ENCODE peak calls at places on chromosome 21, in five cellular contexts. One of them, this sample, is unnamed.

GRCh38 chr21:29190920-29191319 is 60.5 kb downstream of the MAP3K7CL start:
- DNase-seq in mammary epithelial cell: peak
- DNase-seq in tibial nerve: no peak
- DNase-seq in HFF-Myc: no peak
- DNase-seq in astrocyte of the spinal cord: peak
- DNase-seq in this sample: no peak

GRCh38 chr21:28804089-28804670 is 188.5 kb downstream of the LTN1 start:
- DNase-seq in astrocyte of the spinal cord: no peak
- DNase-seq in HFF-Myc: no peak
- DNase-seq in mammary epithelial cell: no peak
- DNase-seq in tibial nerve: no peak
- DNase-seq in this sample: no peak

GRCh38 chr21:25501996-25502665 is 105.2 kb downstream of the MRPL39 start:
- DNase-seq in tibial nerve: no peak
- DNase-seq in astrocyte of the spinal cord: no peak
- DNase-seq in mammary epithelial cell: peak
- DNase-seq in HFF-Myc: no peak
- DNase-seq in this sample: no peak

GRCh38 chr21:31531967-31532366 is 127.5 kb upstream of the SOD1 start:
- DNase-seq in astrocyte of the spinal cord: no peak
- DNase-seq in tibial nerve: no peak
- DNase-seq in mammary epithelial cell: no peak
- DNase-seq in HFF-Myc: no peak
- DNase-seq in this sample: no peak

GRCh38 chr21:19468981-19469715 is 1065.6 kb upstream of the TMPRSS15 start:
- DNase-seq in HFF-Myc: no peak
- DNase-seq in astrocyte of the spinal cord: no peak
- DNase-seq in tibial nerve: no peak
- DNase-seq in mammary epithelial cell: no peak
- DNase-seq in this sample: no peak

GRCh38 chr21:32298148-32298559 is 501 bp upstream of the MRAP start:
- DNase-seq in mammary epithelial cell: no peak
- DNase-seq in tibial nerve: no peak
- DNase-seq in astrocyte of the spinal cord: no peak
- DNase-seq in HFF-Myc: no peak
- DNase-seq in this sample: no peak

GRCh38 chr21:44262338-44263048 is 796 bp upstream of the DNMT3L start:
- DNase-seq in mammary epithelial cell: no peak
- DNase-seq in astrocyte of the spinal cord: no peak
- DNase-seq in HFF-Myc: no peak
- DNase-seq in tibial nerve: no peak
- DNase-seq in this sample: no peak

GRCh38 chr21:24023402-24023801 is 1583.9 kb downstream of the MRPL39 start:
- DNase-seq in mammary epithelial cell: no peak
- DNase-seq in astrocyte of the spinal cord: peak
- DNase-seq in tibial nerve: no peak
- DNase-seq in HFF-Myc: no peak
- DNase-seq in this sample: no peak

GRCh38 chr21:41359289-41359688 is 2.5 kb upstream of the MX2 start:
- DNase-seq in HFF-Myc: no peak
- DNase-seq in tibial nerve: no peak
- DNase-seq in astrocyte of the spinal cord: no peak
- DNase-seq in mammary epithelial cell: no peak
- DNase-seq in this sample: no peak

DNA sequence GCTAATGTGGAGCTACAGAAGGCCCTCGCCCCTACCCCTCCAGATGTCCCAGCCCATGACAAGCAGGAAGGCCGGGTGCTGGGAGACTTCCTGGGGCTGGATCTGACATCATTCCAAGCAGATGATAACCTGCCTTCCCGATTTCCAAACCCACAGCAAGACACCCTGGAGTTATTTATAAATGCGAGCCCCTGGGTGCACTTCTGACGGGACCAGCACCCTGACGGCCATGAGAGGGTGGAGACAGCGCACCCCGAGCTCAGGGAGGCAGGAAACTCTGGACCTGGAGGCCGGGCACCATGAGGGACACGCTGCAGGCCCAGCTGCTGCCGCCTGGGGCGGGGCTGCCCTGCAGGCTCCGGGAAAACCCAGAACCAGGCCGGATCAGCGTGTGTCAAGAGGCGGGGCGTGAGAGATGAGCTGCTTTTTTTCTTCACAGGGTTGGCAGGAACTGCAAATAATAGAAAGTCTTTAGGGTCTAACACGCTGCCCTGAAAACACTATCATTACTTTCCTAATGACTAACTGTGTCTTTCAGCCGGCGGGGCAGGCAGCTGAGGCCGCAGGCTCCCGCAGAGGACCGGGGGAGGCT is 2.5 kb upstream of the PCBP3 start:
- DNase-seq in tibial nerve: no peak
- DNase-seq in mammary epithelial cell: no peak
- DNase-seq in HFF-Myc: no peak
- DNase-seq in astrocyte of the spinal cord: peak
- DNase-seq in this sample: no peak
- TF ChIP-seq CTCF in tibial nerve: no peak
- TF ChIP-seq CTCF in mammary epithelial cell: no peak
- TF ChIP-seq CTCF in HFF-Myc: peak
- TF ChIP-seq CTCF in astrocyte of the spinal cord: peak
- TF ChIP-seq CTCF in this sample: no peak

DNA sequence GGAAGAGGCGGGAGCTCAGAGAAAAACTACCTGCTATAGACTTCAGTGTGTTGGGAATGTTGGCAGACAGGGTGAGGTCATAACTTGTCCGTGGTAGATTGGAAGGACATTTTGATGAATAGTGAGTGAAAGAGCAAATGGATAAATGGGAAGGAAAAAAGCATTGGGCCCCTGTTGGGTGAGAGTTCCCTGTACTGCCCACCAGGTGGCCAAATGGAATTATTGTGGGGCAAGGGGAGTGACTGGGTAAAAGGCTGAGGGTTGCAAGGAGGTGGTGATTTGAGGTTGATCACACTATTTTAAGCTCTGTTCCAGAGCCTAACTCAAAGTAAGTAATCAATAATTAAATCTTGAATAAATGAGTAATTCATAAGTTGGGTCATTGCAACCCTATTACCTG is 60.4 kb downstream of the MRPS6 start:
- DNase-seq in HFF-Myc: no peak
- DNase-seq in astrocyte of the spinal cord: no peak
- DNase-seq in tibial nerve: no peak
- DNase-seq in mammary epithelial cell: no peak
- DNase-seq in this sample: no peak
- TF ChIP-seq CTCF in HFF-Myc: peak
- TF ChIP-seq CTCF in astrocyte of the spinal cord: peak
- TF ChIP-seq CTCF in tibial nerve: no peak
- TF ChIP-seq CTCF in mammary epithelial cell: peak
- TF ChIP-seq CTCF in this sample: peak

DNA sequence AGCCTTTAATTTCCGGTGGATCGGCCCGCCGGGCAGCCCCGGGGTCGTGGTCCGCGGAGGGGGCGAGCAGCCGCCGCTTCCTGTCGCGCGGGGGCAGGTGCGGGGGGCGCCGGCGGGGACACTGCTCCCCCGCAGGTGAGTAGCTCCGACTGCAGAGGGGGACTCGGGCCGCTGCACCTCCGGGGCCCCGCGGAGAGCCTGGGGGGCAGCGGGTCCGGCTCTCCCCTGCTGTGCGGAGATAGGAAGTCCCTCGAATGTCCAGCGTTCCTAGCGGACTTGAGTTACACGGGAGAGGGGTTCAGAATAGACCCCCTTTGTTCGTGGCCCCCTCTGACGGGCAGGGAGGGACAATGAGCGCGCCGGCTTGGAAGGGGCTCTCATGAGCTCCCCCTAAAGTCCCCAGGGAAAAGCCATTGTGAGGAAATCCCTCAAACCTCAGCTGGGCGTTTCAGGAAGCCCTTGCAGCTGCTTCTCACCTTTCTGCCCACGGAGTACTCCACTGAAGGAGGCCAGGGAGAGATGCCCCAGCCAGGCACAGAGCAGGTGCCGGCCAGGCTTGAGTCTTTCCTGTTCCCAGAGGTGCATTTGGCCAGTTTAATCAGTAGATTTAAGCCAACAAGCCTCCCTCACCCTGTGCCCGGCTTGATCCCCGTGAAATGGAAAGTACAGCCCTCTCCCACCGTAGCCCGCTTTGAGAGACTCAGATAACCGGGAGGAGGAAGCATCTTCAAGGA is 925 bp downstream of the PDE9A start:
- DNase-seq in astrocyte of the spinal cord: no peak
- DNase-seq in tibial nerve: no peak
- DNase-seq in HFF-Myc: no peak
- DNase-seq in mammary epithelial cell: peak
- DNase-seq in this sample: no peak
- TF ChIP-seq CTCF in astrocyte of the spinal cord: peak
- TF ChIP-seq CTCF in tibial nerve: no peak
- TF ChIP-seq CTCF in HFF-Myc: no peak
- TF ChIP-seq CTCF in mammary epithelial cell: no peak
- TF ChIP-seq CTCF in this sample: no peak

DNA sequence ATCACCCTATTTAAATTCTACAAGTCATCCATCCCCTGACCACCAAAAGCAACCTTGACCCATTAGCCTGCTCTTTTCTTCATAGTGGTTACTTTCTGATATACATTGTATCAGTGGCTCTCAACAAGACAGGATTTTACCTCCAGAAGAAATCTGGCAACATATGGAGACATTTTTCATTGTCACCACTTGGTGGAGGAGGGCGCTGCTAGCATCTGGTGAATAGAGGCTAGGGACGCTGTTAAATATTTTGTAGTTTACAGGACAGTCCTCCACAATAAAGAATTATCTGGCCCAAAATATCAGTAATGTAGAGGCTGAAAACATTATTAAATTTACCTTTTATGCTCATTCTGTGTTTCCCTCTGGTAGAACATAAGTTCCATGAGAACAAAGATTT is 6.1 kb downstream of the HSPA13 start:
- DNase-seq in mammary epithelial cell: no peak
- DNase-seq in HFF-Myc: no peak
- DNase-seq in astrocyte of the spinal cord: no peak
- DNase-seq in tibial nerve: no peak
- DNase-seq in this sample: no peak
- TF ChIP-seq CTCF in mammary epithelial cell: peak
- TF ChIP-seq CTCF in HFF-Myc: no peak
- TF ChIP-seq CTCF in astrocyte of the spinal cord: no peak
- TF ChIP-seq CTCF in tibial nerve: no peak
- TF ChIP-seq CTCF in this sample: peak

GRCh38 chr21:34510148-34511142 is 1.6 kb downstream of the KCNE1 start:
- DNase-seq in mammary epithelial cell: peak
- DNase-seq in astrocyte of the spinal cord: peak
- DNase-seq in tibial nerve: peak
- DNase-seq in HFF-Myc: no peak
- DNase-seq in this sample: peak
- TF ChIP-seq CTCF in mammary epithelial cell: peak
- TF ChIP-seq CTCF in astrocyte of the spinal cord: peak
- TF ChIP-seq CTCF in tibial nerve: peak
- TF ChIP-seq CTCF in HFF-Myc: peak
- TF ChIP-seq CTCF in this sample: peak

GRCh38 chr21:15430577-15430976 is 299.2 kb upstream of the USP25 start:
- DNase-seq in HFF-Myc: no peak
- DNase-seq in tibial nerve: no peak
- DNase-seq in astrocyte of the spinal cord: no peak
- DNase-seq in mammary epithelial cell: no peak
- DNase-seq in this sample: no peak
- TF ChIP-seq CTCF in HFF-Myc: no peak
- TF ChIP-seq CTCF in tibial nerve: no peak
- TF ChIP-seq CTCF in astrocyte of the spinal cord: no peak
- TF ChIP-seq CTCF in mammary epithelial cell: no peak
- TF ChIP-seq CTCF in this sample: no peak

DNA sequence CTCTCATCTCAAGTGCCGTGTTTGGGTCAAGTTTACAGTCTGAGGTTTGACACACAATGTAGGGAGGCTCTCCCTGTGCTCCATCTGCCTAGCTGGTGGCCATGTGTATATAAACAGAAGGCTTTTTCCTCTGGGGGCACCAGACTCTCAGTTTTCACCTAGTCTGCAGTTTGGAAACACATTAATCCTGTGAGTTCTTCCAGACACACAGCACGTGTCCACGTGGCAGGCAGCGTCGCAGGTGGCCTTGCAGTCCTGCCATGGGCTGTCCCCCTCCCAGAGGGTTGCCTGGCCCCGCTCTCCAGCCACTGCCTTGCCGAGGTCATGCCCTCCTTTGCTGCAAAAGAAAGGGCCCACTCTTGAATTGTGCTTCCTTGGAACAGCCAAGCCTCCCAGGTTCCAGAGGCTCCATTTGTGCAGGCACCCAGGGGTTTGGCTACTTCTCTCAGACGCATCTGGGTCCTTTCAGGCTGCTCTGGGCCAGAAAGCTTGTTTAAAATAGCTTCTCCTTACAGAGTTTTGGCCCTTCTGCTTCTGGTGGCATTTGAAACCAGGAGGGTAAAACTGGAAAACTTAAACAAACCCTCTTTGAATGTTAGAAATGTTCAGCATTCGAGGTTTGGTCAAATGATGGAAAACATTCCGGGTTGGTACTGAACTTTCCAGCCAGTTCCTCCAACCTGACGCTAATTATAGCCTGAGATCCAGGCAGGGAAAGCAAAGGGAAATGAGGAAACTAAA is 4.4 kb upstream of the RUNX1 start:
- DNase-seq in HFF-Myc: no peak
- DNase-seq in mammary epithelial cell: no peak
- DNase-seq in tibial nerve: no peak
- DNase-seq in astrocyte of the spinal cord: no peak
- DNase-seq in this sample: no peak
- TF ChIP-seq CTCF in HFF-Myc: peak
- TF ChIP-seq CTCF in mammary epithelial cell: no peak
- TF ChIP-seq CTCF in tibial nerve: no peak
- TF ChIP-seq CTCF in astrocyte of the spinal cord: no peak
- TF ChIP-seq CTCF in this sample: no peak

GRCh38 chr21:36661511-36662309 is 37.2 kb upstream of the SIM2 start:
- DNase-seq in HFF-Myc: no peak
- DNase-seq in astrocyte of the spinal cord: peak
- DNase-seq in tibial nerve: no peak
- DNase-seq in mammary epithelial cell: no peak
- DNase-seq in this sample: no peak
- TF ChIP-seq CTCF in HFF-Myc: peak
- TF ChIP-seq CTCF in astrocyte of the spinal cord: peak
- TF ChIP-seq CTCF in tibial nerve: peak
- TF ChIP-seq CTCF in mammary epithelial cell: peak
- TF ChIP-seq CTCF in this sample: peak

This sample was measured in keratinocyte.